ENCODE peak calls at places on chromosome 12, in five cellular contexts. Z is T-cell; P is amygdala; N is activated CD4-positive, alpha-beta T cell treated with anti-CD3 and anti-CD28 coated beads, Interleukin-2, amount 50 U/mL, for 1 hour; H is left kidney. M is an unnamed sample.

GRCh38 chr12:50055831-50056628 is 1.4 kb upstream of the ASIC1 start:
- DNase-seq in Z (peak; percentile 27), N (peak; percentile 53), P (peak; percentile 51), H (peak; percentile 72), M (peak; percentile 72)

GRCh38 chr12:4307593-4308333 is 13.2 kb upstream of the TIGAR start:
- DNase-seq in N (no peak), P (peak; percentile 25), H (peak; percentile 96), Z (no peak), M (peak; percentile 80)

GRCh38 chr12:26150737-26151450 is 26.1 kb upstream of the BHLHE41 start:
- DNase-seq in H (no peak), P (no peak), N (no peak), Z (no peak), M (no peak)

GRCh38 chr12:101891462-101891971 is 14.1 kb downstream of the DRAM1 start:
- DNase-seq in Z (no peak), H (peak; percentile 44), P (no peak), N (no peak), M (no peak)

GRCh38 chr12:22624573-22624907 is 431 bp upstream of the ETNK1 start:
- DNase-seq in P (no peak), N (no peak), Z (no peak), H (no peak), M (no peak)

GRCh38 chr12:79384551-79384950 is 306.2 kb downstream of the PAWR start:
- DNase-seq in H (no peak), P (no peak), Z (no peak), N (no peak), M (no peak)

GRCh38 chr12:54997914-54998507 is 13.4 kb upstream of the TESPA1 start:
- DNase-seq in H (no peak), Z (no peak), N (no peak), P (no peak), M (no peak)

GRCh38 chr12:131949431-131950181 is at the start of gene EP400:
- DNase-seq in Z (peak; percentile 80), N (peak; percentile 95), H (peak; percentile 97), P (peak; percentile 73), M (peak; percentile 96)

GRCh38 chr12:107415066-107415465 is 270.5 kb upstream of the PWP1 start:
- DNase-seq in N (no peak), P (no peak), Z (no peak), H (no peak), M (no peak)

GRCh38 chr12:41140117-41140516 is 48.0 kb upstream of the PDZRN4 start:
- DNase-seq in H (no peak), P (no peak), N (no peak), Z (no peak), M (no peak)

GRCh38 chr12:110686294-110686903 is 2.5 kb downstream of the HVCN1 start:
- DNase-seq in P (no peak), H (no peak), Z (no peak), N (no peak), M (no peak)

M was measured in Ammon's horn.